ENCODE peak calls at places on chromosomes 11 and 22, in four cellular contexts. Q is cardiac fibroblast, J is chondrocyte, P is astrocyte of the cerebellum. R is an unnamed sample.

GRCh38 chr11:114889464-114890065 is 211.2 kb downstream of the NXPE2 start:
- DNase-seq in Q (no peak), P (no peak), J (no peak), R (peak)

GRCh38 chr22:45425101-45425500 is 11.6 kb downstream of the RIBC2 start:
- DNase-seq in Q (peak), P (no peak), J (no peak), R (no peak)

GRCh38 chr22:20319041-20319744 is 667 bp downstream of the DGCR6L start:
- DNase-seq in J (no peak), P (no peak), Q (peak), R (no peak)

GRCh38 chr11:103295704-103296103 is 186.5 kb downstream of the DYNC2H1 start:
- DNase-seq in J (no peak), Q (no peak), P (no peak), R (no peak)

GRCh38 chr11:111301004-111301839 is 2.9 kb downstream of the POU2AF3 start:
- DNase-seq in P (no peak), J (no peak), Q (no peak), R (no peak)

GRCh38 chr11:34238533-34238932 is 119.3 kb downstream of the ABTB2 start:
- DNase-seq in Q (peak), J (no peak), P (no peak), R (no peak)

GRCh38 chr11:125164422-125165110 is at the start of gene PKNOX2:
- DNase-seq in Q (peak), J (peak), P (peak), R (peak)

GRCh38 chr11:3119141-3119821 is 45.8 kb downstream of the OSBPL5 start:
- DNase-seq in J (peak), P (no peak), Q (no peak), R (peak)

GRCh38 chr11:122192634-122193245 is 76.7 kb upstream of the BLID start:
- DNase-seq in J (no peak), P (no peak), Q (peak), R (no peak)

GRCh38 chr22:45094826-45095225 is 68.9 kb upstream of the NUP50 start:
- DNase-seq in Q (no peak), J (no peak), P (no peak), R (no peak)

GRCh38 chr22:22129387-22129786 is 115.2 kb upstream of the VPREB1 start:
- DNase-seq in P (no peak), J (no peak), Q (no peak), R (no peak)

GRCh38 chr11:130894322-130895025 is 21.8 kb downstream of the SNX19 start:
- DNase-seq in Q (peak), P (peak), J (no peak), R (peak)

GRCh38 chr11:118488480-118489109 is 38.7 kb upstream of the TTC36 start:
- DNase-seq in P (peak), J (no peak), Q (peak), R (peak)

GRCh38 chr11:39443424-39444022 is 2015.9 kb downstream of the LRRC4C start:
- DNase-seq in J (no peak), P (no peak), Q (no peak), R (no peak)

GRCh38 chr11:88102595-88102929 is 72.7 kb downstream of the RAB38 start:
- DNase-seq in J (no peak), Q (peak), P (no peak), R (no peak)

GRCh38 chr11:78044706-78045105 is 19.0 kb upstream of the THRSP start:
- DNase-seq in P (no peak), J (no peak), Q (no peak), R (no peak)

GRCh38 chr22:38317237-38317994 is at the start of gene CSNK1E:
- DNase-seq in P (no peak), J (no peak), Q (peak), R (peak)

GRCh38 chr22:24060375-24060788 is 49.3 kb downstream of the CABIN1 start:
- DNase-seq in Q (peak), P (peak), J (no peak), R (no peak)

GRCh38 chr11:113376156-113376555 is 11.4 kb upstream of the ANKK1 start:
- DNase-seq in P (no peak), Q (peak), J (no peak), R (no peak)

GRCh38 chr11:90476442-90477007 is 253.7 kb upstream of the CHORDC1 start:
- DNase-seq in J (no peak), P (peak), Q (peak), R (no peak)

GRCh38 chr11:65051389-65051858 is 6.9 kb downstream of the NAALADL1 start:
- DNase-seq in Q (no peak), J (no peak), P (no peak), R (no peak)

GRCh38 chr11:2990617-2991476 is 1.3 kb downstream of the NAP1L4 start:
- DNase-seq in J (no peak), P (no peak), Q (no peak), R (no peak)

GRCh38 chr22:39314251-39314971 is 5.0 kb downstream of the RPL3 start:
- DNase-seq in P (no peak), Q (no peak), J (no peak), R (no peak)

GRCh38 chr11:67616431-67617242 is 9.9 kb downstream of the NDUFV1 start:
- DNase-seq in J (no peak), P (no peak), Q (no peak), R (no peak)

GRCh38 chr22:41380993-41381328 is 781 bp upstream of the TEF start:
- DNase-seq in J (no peak), P (peak), Q (peak), R (no peak)

GRCh38 chr22:20542055-20542454 is 34.6 kb downstream of the MED15 start:
- DNase-seq in J (no peak), P (no peak), Q (no peak), R (no peak)

GRCh38 chr11:86115542-86116385 is 46.9 kb upstream of the PICALM start:
- DNase-seq in J (no peak), Q (peak), P (no peak), R (no peak)

GRCh38 chr11:76176463-76176862 is 29.8 kb downstream of the WNT11 start:
- DNase-seq in J (no peak), Q (no peak), P (no peak), R (no peak)

GRCh38 chr11:24093410-24093809 is 403.4 kb upstream of the LUZP2 start:
- DNase-seq in P (no peak), J (no peak), Q (no peak), R (no peak)

GRCh38 chr11:40175980-40176379 is 1283.5 kb downstream of the LRRC4C start:
- DNase-seq in Q (no peak), J (no peak), P (no peak), R (no peak)

GRCh38 chr11:47409440-47410403 is 1.3 kb downstream of the SLC39A13 start:
- DNase-seq in Q (no peak), P (no peak), J (no peak), R (no peak)

GRCh38 chr11:111976614-111977140 is 39.5 kb downstream of the DIXDC1 start:
- DNase-seq in J (no peak), P (no peak), Q (peak), R (no peak)

GRCh38 chr11:33857924-33858323 is 34.0 kb downstream of the LMO2 start:
- DNase-seq in J (no peak), Q (peak), P (peak), R (peak)

GRCh38 chr11:125591659-125592304 is 870 bp upstream of the STT3A start:
- DNase-seq in Q (peak), P (no peak), J (no peak), R (peak)

GRCh38 chr22:23072911-23073491 is 2.7 kb downstream of the GNAZ start:
- DNase-seq in J (peak), Q (no peak), P (no peak), R (peak)

GRCh38 chr11:91804057-91804456 is 420.6 kb upstream of the FAT3 start:
- DNase-seq in P (no peak), Q (no peak), J (no peak), R (no peak)

GRCh38 chr11:128582496-128583366 is 4.6 kb downstream of the ETS1 start:
- DNase-seq in P (peak), Q (peak), J (no peak), R (no peak)

GRCh38 chr11:30406978-30407762 is 84.3 kb downstream of the ARL14EP start:
- DNase-seq in Q (no peak), P (no peak), J (no peak), R (no peak)

GRCh38 chr11:30255637-30256036 is 24.8 kb downstream of the FSHB start:
- DNase-seq in J (no peak), Q (no peak), P (no peak), R (no peak)

GRCh38 chr11:64004590-64004984 is 18.3 kb downstream of the OTUB1 start:
- DNase-seq in J (no peak), Q (peak), P (no peak), R (no peak)
- TF ChIP-seq CTCF in J (no peak), Q (no peak), P (no peak), R (no peak)

DNA sequence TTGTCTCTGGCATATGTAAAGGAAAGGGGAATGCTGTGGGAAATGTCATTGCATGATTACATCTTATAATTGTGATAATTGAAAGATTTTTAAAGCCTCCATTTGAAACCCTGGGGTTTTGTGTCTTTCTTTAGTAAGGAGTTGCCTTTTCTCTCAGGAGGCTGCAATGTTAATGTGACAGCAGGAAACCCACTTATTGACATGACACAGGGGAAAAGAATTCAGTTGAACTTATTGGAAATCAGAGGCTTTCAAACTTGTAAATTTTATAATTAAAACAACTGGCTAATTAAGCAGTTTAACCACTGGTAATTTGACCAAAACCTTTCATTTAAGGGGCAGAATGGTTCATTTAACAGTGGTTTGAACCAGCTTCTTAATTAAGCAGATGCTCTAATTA is 31.2 kb downstream of the MRPL48 start:
- DNase-seq in Q (peak), J (no peak), P (peak), R (no peak)
- TF ChIP-seq CTCF in Q (no peak), J (no peak), P (no peak), R (no peak)

DNA sequence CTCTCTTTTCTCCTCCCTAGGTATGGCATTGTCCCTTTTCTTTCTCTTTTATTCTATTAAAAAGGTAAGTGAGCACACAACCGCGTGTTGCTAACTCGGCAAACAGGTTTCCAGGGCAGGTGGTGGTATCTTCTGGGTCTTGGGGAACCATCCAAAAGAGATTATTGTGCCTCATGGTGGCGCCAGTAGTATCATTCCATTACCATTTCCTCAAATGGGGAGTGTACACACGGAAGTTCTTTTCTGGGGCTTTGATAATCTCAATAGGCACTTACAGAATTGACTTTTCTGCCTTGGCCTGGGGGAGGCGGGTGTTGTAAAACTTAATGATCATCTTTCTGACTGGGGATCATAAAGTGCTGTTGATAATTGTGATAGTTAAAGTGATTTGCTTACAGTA is 234.1 kb downstream of the KIRREL3 start:
- DNase-seq in Q (no peak), P (no peak), J (no peak), R (no peak)
- TF ChIP-seq CTCF in Q (no peak), P (no peak), J (no peak), R (no peak)

GRCh38 chr11:132576706-132577105 is 955.6 kb downstream of the OPCML start:
- DNase-seq in Q (peak), P (peak), J (no peak), R (no peak)
- TF ChIP-seq CTCF in Q (no peak), P (no peak), J (peak), R (no peak)